ENCODE peak calls at places on chromosomes 5 and 9, in eight cellular contexts. One of them, this sample, is unnamed.

GRCh38 chr9:113594484-113595299 is 131.2 kb downstream of the RGS3 start:
- DNase-seq in COR-L47: no peak
- DNase-seq in activated T-cell treated with anti-CD3 and anti-CD28 coated beads, Interleukin-2, amount 50 U/mL, for 72 hours: no peak
- DNase-seq in activated naive CD4-positive, alpha-beta T cell: no peak
- DNase-seq in H54: no peak
- DNase-seq in uterus: no peak
- DNase-seq in EL: no peak
- DNase-seq in mammary epithelial cell: no peak
- DNase-seq in this sample: no peak

GRCh38 chr9:126106404-126106803 is 220.2 kb upstream of the MVB12B start:
- DNase-seq in COR-L47: no peak
- DNase-seq in activated T-cell treated with anti-CD3 and anti-CD28 coated beads, Interleukin-2, amount 50 U/mL, for 72 hours: no peak
- DNase-seq in activated naive CD4-positive, alpha-beta T cell: no peak
- DNase-seq in H54: no peak
- DNase-seq in uterus: no peak
- DNase-seq in EL: no peak
- DNase-seq in mammary epithelial cell: no peak
- DNase-seq in this sample: no peak

GRCh38 chr9:81557957-81558791 is 131.2 kb downstream of the TLE1 start:
- DNase-seq in COR-L47: no peak
- DNase-seq in activated T-cell treated with anti-CD3 and anti-CD28 coated beads, Interleukin-2, amount 50 U/mL, for 72 hours: no peak
- DNase-seq in activated naive CD4-positive, alpha-beta T cell: no peak
- DNase-seq in H54: no peak
- DNase-seq in uterus: peak; percentile 52
- DNase-seq in EL: peak; percentile 78
- DNase-seq in mammary epithelial cell: peak; percentile 57
- DNase-seq in this sample: peak; percentile 40

GRCh38 chr5:57175586-57175985 is 1.7 kb downstream of the GPBP1 start:
- DNase-seq in COR-L47: no peak
- DNase-seq in activated T-cell treated with anti-CD3 and anti-CD28 coated beads, Interleukin-2, amount 50 U/mL, for 72 hours: peak; percentile 70
- DNase-seq in activated naive CD4-positive, alpha-beta T cell: peak; percentile 12
- DNase-seq in H54: no peak
- DNase-seq in uterus: no peak
- DNase-seq in EL: peak; percentile 30
- DNase-seq in mammary epithelial cell: peak; percentile 52
- DNase-seq in this sample: no peak

GRCh38 chr5:54671111-54671531 is 153.6 kb downstream of the SNX18 start:
- DNase-seq in COR-L47: no peak
- DNase-seq in activated T-cell treated with anti-CD3 and anti-CD28 coated beads, Interleukin-2, amount 50 U/mL, for 72 hours: no peak
- DNase-seq in activated naive CD4-positive, alpha-beta T cell: no peak
- DNase-seq in H54: no peak
- DNase-seq in uterus: no peak
- DNase-seq in EL: no peak
- DNase-seq in mammary epithelial cell: peak; percentile 55
- DNase-seq in this sample: no peak

GRCh38 chr5:142830241-142831018 is 60.3 kb downstream of the ARHGAP26 start:
- DNase-seq in COR-L47: no peak
- DNase-seq in activated T-cell treated with anti-CD3 and anti-CD28 coated beads, Interleukin-2, amount 50 U/mL, for 72 hours: no peak
- DNase-seq in activated naive CD4-positive, alpha-beta T cell: no peak
- DNase-seq in H54: no peak
- DNase-seq in uterus: no peak
- DNase-seq in EL: peak; percentile 80
- DNase-seq in mammary epithelial cell: no peak
- DNase-seq in this sample: no peak

GRCh38 chr9:129763235-129763917 is 10.5 kb upstream of the PTGES start:
- DNase-seq in COR-L47: no peak
- DNase-seq in activated T-cell treated with anti-CD3 and anti-CD28 coated beads, Interleukin-2, amount 50 U/mL, for 72 hours: no peak
- DNase-seq in activated naive CD4-positive, alpha-beta T cell: no peak
- DNase-seq in H54: no peak
- DNase-seq in uterus: peak; percentile 72
- DNase-seq in EL: peak; percentile 50
- DNase-seq in mammary epithelial cell: no peak
- DNase-seq in this sample: no peak

GRCh38 chr9:12955510-12956163 is 180.8 kb downstream of the LURAP1L start:
- DNase-seq in COR-L47: peak; percentile 62
- DNase-seq in activated T-cell treated with anti-CD3 and anti-CD28 coated beads, Interleukin-2, amount 50 U/mL, for 72 hours: no peak
- DNase-seq in activated naive CD4-positive, alpha-beta T cell: no peak
- DNase-seq in H54: no peak
- DNase-seq in uterus: no peak
- DNase-seq in EL: no peak
- DNase-seq in mammary epithelial cell: no peak
- DNase-seq in this sample: no peak

GRCh38 chr9:121073038-121073437 is 1.7 kb upstream of the CNTRL start:
- DNase-seq in COR-L47: peak; percentile 2
- DNase-seq in activated T-cell treated with anti-CD3 and anti-CD28 coated beads, Interleukin-2, amount 50 U/mL, for 72 hours: no peak
- DNase-seq in activated naive CD4-positive, alpha-beta T cell: no peak
- DNase-seq in H54: no peak
- DNase-seq in uterus: peak; percentile 74
- DNase-seq in EL: peak; percentile 75
- DNase-seq in mammary epithelial cell: peak; percentile 71
- DNase-seq in this sample: no peak

GRCh38 chr5:179340465-179340864 is 4.8 kb downstream of the ADAMTS2 start:
- DNase-seq in COR-L47: no peak
- DNase-seq in activated T-cell treated with anti-CD3 and anti-CD28 coated beads, Interleukin-2, amount 50 U/mL, for 72 hours: no peak
- DNase-seq in activated naive CD4-positive, alpha-beta T cell: no peak
- DNase-seq in H54: no peak
- DNase-seq in uterus: no peak
- DNase-seq in EL: no peak
- DNase-seq in mammary epithelial cell: no peak
- DNase-seq in this sample: no peak

GRCh38 chr9:98917691-98918487 is 25.8 kb upstream of the COL15A1 start:
- DNase-seq in COR-L47: no peak
- DNase-seq in activated T-cell treated with anti-CD3 and anti-CD28 coated beads, Interleukin-2, amount 50 U/mL, for 72 hours: no peak
- DNase-seq in activated naive CD4-positive, alpha-beta T cell: no peak
- DNase-seq in H54: no peak
- DNase-seq in uterus: no peak
- DNase-seq in EL: no peak
- DNase-seq in mammary epithelial cell: no peak
- DNase-seq in this sample: no peak

GRCh38 chr9:10045598-10045997 is 567.2 kb downstream of the PTPRD start:
- DNase-seq in COR-L47: peak; percentile 40
- DNase-seq in activated T-cell treated with anti-CD3 and anti-CD28 coated beads, Interleukin-2, amount 50 U/mL, for 72 hours: no peak
- DNase-seq in activated naive CD4-positive, alpha-beta T cell: no peak
- DNase-seq in H54: no peak
- DNase-seq in uterus: no peak
- DNase-seq in EL: no peak
- DNase-seq in mammary epithelial cell: peak; percentile 26
- DNase-seq in this sample: no peak

GRCh38 chr5:56625577-56625976 is 189.8 kb upstream of the MAP3K1 start:
- DNase-seq in COR-L47: no peak
- DNase-seq in activated T-cell treated with anti-CD3 and anti-CD28 coated beads, Interleukin-2, amount 50 U/mL, for 72 hours: no peak
- DNase-seq in activated naive CD4-positive, alpha-beta T cell: no peak
- DNase-seq in H54: no peak
- DNase-seq in uterus: no peak
- DNase-seq in EL: peak; percentile 96
- DNase-seq in mammary epithelial cell: peak; percentile 33
- DNase-seq in this sample: no peak

GRCh38 chr5:88396635-88397285 is 128.1 kb upstream of the TMEM161B start:
- DNase-seq in COR-L47: no peak
- DNase-seq in activated T-cell treated with anti-CD3 and anti-CD28 coated beads, Interleukin-2, amount 50 U/mL, for 72 hours: no peak
- DNase-seq in activated naive CD4-positive, alpha-beta T cell: no peak
- DNase-seq in H54: no peak
- DNase-seq in uterus: no peak
- DNase-seq in EL: no peak
- DNase-seq in mammary epithelial cell: no peak
- DNase-seq in this sample: no peak

GRCh38 chr9:6545017-6545691 is 100.4 kb downstream of the GLDC start:
- DNase-seq in COR-L47: no peak
- DNase-seq in activated T-cell treated with anti-CD3 and anti-CD28 coated beads, Interleukin-2, amount 50 U/mL, for 72 hours: no peak
- DNase-seq in activated naive CD4-positive, alpha-beta T cell: no peak
- DNase-seq in H54: no peak
- DNase-seq in uterus: no peak
- DNase-seq in EL: no peak
- DNase-seq in mammary epithelial cell: peak; percentile 75
- DNase-seq in this sample: no peak

GRCh38 chr5:13316191-13316590 is 628.3 kb downstream of the DNAH5 start:
- DNase-seq in COR-L47: no peak
- DNase-seq in activated T-cell treated with anti-CD3 and anti-CD28 coated beads, Interleukin-2, amount 50 U/mL, for 72 hours: no peak
- DNase-seq in activated naive CD4-positive, alpha-beta T cell: no peak
- DNase-seq in H54: no peak
- DNase-seq in uterus: no peak
- DNase-seq in EL: no peak
- DNase-seq in mammary epithelial cell: no peak
- DNase-seq in this sample: no peak

GRCh38 chr9:86821011-86821845 is 126.1 kb downstream of the GAS1 start:
- DNase-seq in COR-L47: no peak
- DNase-seq in activated T-cell treated with anti-CD3 and anti-CD28 coated beads, Interleukin-2, amount 50 U/mL, for 72 hours: no peak
- DNase-seq in activated naive CD4-positive, alpha-beta T cell: no peak
- DNase-seq in H54: no peak
- DNase-seq in uterus: no peak
- DNase-seq in EL: no peak
- DNase-seq in mammary epithelial cell: no peak
- DNase-seq in this sample: no peak

GRCh38 chr5:101783241-101784095 is 512.6 kb downstream of the SLCO4C1 start:
- DNase-seq in COR-L47: no peak
- DNase-seq in activated T-cell treated with anti-CD3 and anti-CD28 coated beads, Interleukin-2, amount 50 U/mL, for 72 hours: no peak
- DNase-seq in activated naive CD4-positive, alpha-beta T cell: no peak
- DNase-seq in H54: no peak
- DNase-seq in uterus: no peak
- DNase-seq in EL: no peak
- DNase-seq in mammary epithelial cell: no peak
- DNase-seq in this sample: peak; percentile 6

GRCh38 chr9:80197661-80198060 is 625.9 kb downstream of the TLE4 start:
- DNase-seq in COR-L47: no peak
- DNase-seq in activated T-cell treated with anti-CD3 and anti-CD28 coated beads, Interleukin-2, amount 50 U/mL, for 72 hours: no peak
- DNase-seq in activated naive CD4-positive, alpha-beta T cell: no peak
- DNase-seq in H54: no peak
- DNase-seq in uterus: no peak
- DNase-seq in EL: peak; percentile 44
- DNase-seq in mammary epithelial cell: no peak
- DNase-seq in this sample: no peak

This sample was measured in DMS79.